ENCODE peak calls at places on chromosomes 12 and 14, in four cellular contexts. B is prostate gland, M is astrocyte, D is upper lobe of right lung. L is an unnamed sample.

GRCh38 chr12:64781374-64782029 is 22.3 kb upstream of the GNS start:
- DNase-seq in B (peak; percentile 23), M (no peak), D (peak; percentile 64), L (no peak)

GRCh38 chr12:104975621-104976343 is 10.3 kb upstream of the NOPCHAP1 start:
- DNase-seq in B (no peak), M (peak; percentile 44), D (no peak), L (no peak)

GRCh38 chr12:124796303-124796957 is 67.2 kb downstream of the SCARB1 start:
- DNase-seq in B (no peak), M (no peak), D (no peak), L (no peak)

GRCh38 chr12:6540181-6540877 is 6.0 kb downstream of the GAPDH start:
- DNase-seq in B (peak; percentile 90), M (peak; percentile 89), D (peak; percentile 91), L (peak; percentile 80)

GRCh38 chr12:114668151-114668891 is 15.7 kb downstream of the TBX3 start:
- DNase-seq in B (peak; percentile 94), M (peak; percentile 63), D (peak; percentile 84), L (peak; percentile 89)

GRCh38 chr12:49703647-49704137 is 3.5 kb downstream of the FMNL3 start:
- DNase-seq in B (no peak), M (peak; percentile 81), D (no peak), L (no peak)

GRCh38 chr14:54102051-54102456 is 145.4 kb upstream of the BMP4 start:
- DNase-seq in B (no peak), M (no peak), D (no peak), L (no peak)

GRCh38 chr12:117212563-117213190 is 22.4 kb upstream of the FBXO21 start:
- DNase-seq in B (peak; percentile 70), M (peak; percentile 45), D (peak; percentile 69), L (peak; percentile 91)

GRCh38 chr12:63079791-63080395 is 71.1 kb downstream of the AVPR1A start:
- DNase-seq in B (no peak), M (no peak), D (no peak), L (no peak)

GRCh38 chr14:23285530-23286019 is 357 bp downstream of the HOMEZ start:
- DNase-seq in B (no peak), M (no peak), D (peak; percentile 65), L (peak; percentile 22)

GRCh38 chr12:122946690-122947271 is 19.5 kb downstream of the ABCB9 start:
- DNase-seq in B (peak; percentile 93), M (peak; percentile 99), D (peak; percentile 91), L (peak; percentile 63)

GRCh38 chr12:12724421-12725085 is 7.4 kb downstream of the CDKN1B start:
- DNase-seq in B (no peak), M (no peak), D (no peak), L (no peak)

GRCh38 chr12:52441320-52441911 is 7.2 kb upstream of the KRT75 start:
- DNase-seq in B (no peak), M (peak; percentile 86), D (no peak), L (no peak)

GRCh38 chr12:109710747-109711595 is 2.7 kb upstream of the FAM222A start:
- DNase-seq in B (no peak), M (no peak), D (no peak), L (no peak)

DNA sequence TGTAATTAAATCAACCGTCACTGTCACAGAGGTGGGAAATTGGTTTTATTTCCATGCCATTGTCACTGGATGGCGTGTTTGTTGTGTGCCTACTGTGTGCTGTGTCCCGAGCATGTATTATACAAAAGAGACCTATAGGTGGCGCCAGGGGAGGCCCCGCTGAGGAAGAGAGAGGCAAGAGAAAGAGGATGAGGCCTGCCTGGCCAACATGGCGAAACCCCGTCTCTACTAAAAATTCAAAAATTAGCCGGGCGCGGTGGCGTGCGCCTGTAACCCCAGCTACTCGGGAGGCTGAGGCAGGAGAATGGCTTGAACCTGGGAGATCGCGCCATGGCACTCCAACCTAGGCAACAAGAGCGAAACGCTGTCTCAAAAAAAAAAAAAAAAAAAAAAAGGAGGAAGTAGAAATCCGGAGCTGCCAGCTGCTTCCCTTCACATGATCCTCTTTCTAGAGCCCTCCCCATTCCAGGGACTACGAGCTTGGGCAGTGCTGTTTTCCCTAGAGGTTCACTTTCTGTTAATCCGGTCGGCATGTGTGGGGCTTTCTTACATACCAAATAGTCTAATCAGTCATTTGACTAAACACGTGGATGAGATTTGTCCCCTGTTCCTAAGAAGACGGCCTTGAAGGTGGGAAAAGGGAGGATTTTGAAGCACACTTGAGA is 6.4 kb upstream of the CCDC175 start:
- DNase-seq in B (no peak), M (no peak), D (no peak), L (no peak)
- TF ChIP-seq CTCF in B (no peak), M (no peak), D (peak; percentile 8), L (no peak)

DNA sequence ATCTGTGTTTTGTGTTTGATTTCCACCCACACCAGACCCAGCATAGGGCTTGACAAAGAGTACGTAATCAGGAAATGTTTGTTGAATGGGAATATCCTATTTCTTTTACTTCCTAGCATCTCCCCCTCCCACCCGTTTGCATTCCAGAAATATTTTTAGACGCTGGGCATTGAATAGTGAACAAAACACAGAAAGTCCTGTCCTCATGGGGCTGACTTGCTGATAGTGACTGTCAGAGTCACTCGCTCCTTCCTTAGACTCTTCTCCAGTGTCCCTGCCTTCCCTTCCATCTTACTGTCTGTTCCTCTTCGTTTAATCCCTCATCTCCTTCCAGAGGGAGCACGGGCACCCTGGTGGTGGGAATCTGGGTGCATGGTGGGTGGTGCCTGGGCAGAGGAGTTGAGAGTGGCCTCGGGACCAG is 53.6 kb downstream of the SLC25A47 start:
- DNase-seq in B (no peak), M (no peak), D (no peak), L (no peak)
- TF ChIP-seq CTCF in B (peak; percentile 13), M (no peak), D (no peak), L (peak; percentile 29)

DNA sequence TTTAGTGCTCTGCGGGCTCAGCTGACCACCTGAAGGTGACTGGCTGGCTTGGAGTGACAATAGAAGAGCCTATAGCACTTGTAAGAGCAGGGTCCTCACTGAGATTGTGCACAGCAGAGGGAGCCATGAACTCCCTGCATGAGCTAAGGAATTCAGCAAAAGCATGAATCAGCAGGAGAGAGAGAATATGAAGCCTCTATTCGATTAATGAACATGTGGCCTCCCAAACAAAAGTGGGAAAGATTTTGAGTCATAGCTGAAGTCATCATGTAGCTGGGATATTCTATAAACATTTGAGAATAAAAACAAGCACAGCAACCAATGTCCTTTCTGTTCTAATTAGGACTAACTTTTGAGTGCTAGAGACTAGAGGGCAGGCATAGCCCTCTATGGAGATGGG is 626.6 kb downstream of the DIO2 start:
- DNase-seq in B (no peak), M (peak; percentile 97), D (no peak), L (no peak)
- TF ChIP-seq CTCF in B (no peak), M (peak; percentile 50), D (no peak), L (no peak)

DNA sequence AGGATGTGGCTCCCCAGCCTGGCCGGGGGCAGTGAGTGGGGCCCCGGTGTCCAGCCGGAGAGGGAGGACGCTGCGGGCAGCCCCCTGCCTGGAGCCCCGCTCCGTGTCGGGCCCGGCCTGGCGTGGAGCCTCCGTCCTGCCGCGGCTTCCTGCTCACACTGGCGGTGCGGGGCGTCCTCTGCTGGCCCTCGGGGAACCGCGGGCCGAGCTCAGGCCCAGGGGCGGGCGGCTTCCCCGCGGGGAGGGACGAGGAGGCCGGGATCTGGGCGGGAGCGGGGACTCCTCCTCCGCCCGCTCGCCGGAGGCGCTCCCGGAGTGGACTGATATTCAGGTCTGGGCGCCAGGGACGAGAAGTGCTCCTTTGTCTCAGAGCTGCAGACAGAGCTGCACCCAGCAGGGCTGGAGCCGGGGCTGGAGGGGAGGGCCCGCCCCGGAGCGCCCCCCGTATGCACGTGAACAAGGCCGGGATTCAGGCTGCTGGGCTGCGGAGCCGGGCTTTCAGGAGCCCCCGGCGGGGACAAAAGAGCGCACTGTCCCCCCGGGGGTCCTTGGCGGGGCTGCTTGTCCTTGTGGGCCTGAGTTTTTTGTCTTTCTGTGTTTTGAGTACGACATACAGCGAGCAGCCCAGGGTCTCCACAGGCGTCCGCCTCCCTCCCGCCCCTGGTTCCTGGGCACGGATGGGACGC is 2.3 kb downstream of the MMP17 start:
- DNase-seq in B (peak; percentile 57), M (peak; percentile 64), D (peak; percentile 87), L (peak; percentile 89)
- TF ChIP-seq CTCF in B (peak; percentile 68), M (peak; percentile 14), D (peak; percentile 59), L (peak; percentile 69)

DNA sequence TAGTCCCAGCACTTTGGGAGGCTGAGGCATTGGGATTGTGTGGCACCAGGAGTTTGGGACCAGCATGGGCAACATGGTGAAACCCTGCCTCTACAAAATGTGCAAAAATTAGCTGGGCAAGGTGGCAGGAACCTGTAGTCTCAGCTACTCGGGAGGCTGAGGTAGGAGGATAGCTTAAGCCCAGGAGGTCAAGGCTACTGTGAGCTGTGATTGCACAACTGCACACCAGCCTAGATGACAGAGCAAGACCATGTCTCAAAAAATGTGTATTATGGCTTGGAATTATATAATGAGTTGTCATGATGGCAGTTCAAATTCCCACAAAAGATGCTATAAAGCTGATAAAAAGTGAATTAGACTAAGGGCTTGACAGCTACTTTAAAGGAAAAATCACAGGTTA is 20.6 kb upstream of the TMPRSS12 start:
- DNase-seq in B (no peak), M (no peak), D (no peak), L (no peak)
- TF ChIP-seq CTCF in B (no peak), M (no peak), D (no peak), L (no peak)

GRCh38 chr12:2692156-2692555 is 102.6 kb upstream of the FKBP4 start:
- DNase-seq in B (no peak), M (no peak), D (no peak), L (no peak)

GRCh38 chr12:2690348-2691000 is 104.3 kb upstream of the FKBP4 start:
- DNase-seq in B (no peak), M (no peak), D (no peak), L (no peak)

GRCh38 chr12:2689879-2690278 is 104.9 kb upstream of the FKBP4 start:
- DNase-seq in B (no peak), M (no peak), D (no peak), L (no peak)

GRCh38 chr12:2691340-2692111 is 103.2 kb upstream of the FKBP4 start:
- DNase-seq in B (no peak), M (no peak), D (no peak), L (no peak)

DNA sequence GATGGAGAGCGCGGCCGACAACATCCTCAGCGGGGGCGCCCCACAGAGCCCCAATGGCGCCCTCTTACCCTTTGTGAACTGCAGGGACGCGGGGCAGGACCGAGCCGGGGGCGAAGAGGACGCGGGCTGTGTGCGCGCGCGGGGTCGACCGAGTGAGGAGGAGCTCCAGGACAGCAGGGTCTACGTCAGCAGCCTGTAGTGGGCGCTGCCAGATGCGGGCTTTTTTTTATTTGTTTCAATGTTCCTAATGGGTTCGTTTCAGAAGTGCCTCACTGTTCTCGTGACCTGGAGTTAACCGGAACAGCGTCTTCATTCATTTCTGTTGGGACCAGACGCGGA is 103.8 kb upstream of the FKBP4 start:
- DNase-seq in B (no peak), M (peak; percentile 19), D (no peak), L (peak; percentile 60)
- TF ChIP-seq CTCF in B (no peak), M (no peak), D (peak; percentile 7), L (no peak)

GRCh38 chr14:35134329-35135123 is 12.2 kb downstream of the PRORP start:
- DNase-seq in B (no peak), M (no peak), D (no peak), L (no peak)
- TF ChIP-seq CTCF in B (no peak), M (no peak), D (no peak), L (no peak)

GRCh38 chr12:60437297-60437696 is 841.5 kb downstream of the SLC16A7 start:
- DNase-seq in B (no peak), M (no peak), D (no peak), L (no peak)

DNA sequence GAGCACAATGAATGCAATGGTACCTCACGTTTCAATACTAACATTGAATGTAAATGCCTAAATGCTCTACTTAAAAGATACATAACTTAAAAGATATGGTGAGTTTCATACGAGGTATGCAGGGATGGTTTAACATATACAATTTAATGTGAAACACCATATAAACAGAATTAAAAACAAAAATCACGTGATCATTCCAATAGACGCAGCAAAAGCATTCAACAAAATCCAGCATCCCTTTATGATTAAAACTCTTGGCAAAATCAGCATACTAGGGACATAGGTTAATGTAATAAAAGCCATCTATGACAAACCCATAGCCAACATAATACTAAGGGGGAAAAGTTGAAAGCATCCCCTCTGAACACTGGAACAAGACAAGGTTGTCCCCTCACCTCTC is 845.7 kb downstream of the SLC16A7 start:
- DNase-seq in B (no peak), M (no peak), D (no peak), L (no peak)
- TF ChIP-seq CTCF in B (no peak), M (no peak), D (no peak), L (no peak)

L was measured in testis.